ENCODE peak calls at places on chromosomes 6 and 20, in five cellular contexts. X is lower lobe of right lung, V is GM23248, T is heart right ventricle, U is uterus. R is an unnamed sample.

GRCh38 chr6:56775498-56776166 is 132.9 kb upstream of the DST start:
- DNase-seq in X (no peak), V (no peak), T (no peak), U (no peak), R (no peak)

GRCh38 chr20:4083103-4083864 is 67.9 kb upstream of the RNF24 start:
- DNase-seq in X (no peak), V (no peak), T (no peak), U (no peak), R (no peak)

GRCh38 chr6:7101290-7101689 is 6.5 kb upstream of the RREB1 start:
- DNase-seq in X (no peak), V (no peak), T (no peak), U (no peak), R (no peak)

GRCh38 chr6:29680904-29681303 is at the start of gene ZFP57:
- DNase-seq in X (no peak), V (no peak), T (no peak), U (no peak), R (no peak)

GRCh38 chr20:3931664-3932063 is 42.5 kb downstream of the PANK2 start:
- DNase-seq in X (no peak), V (peak; percentile 42), T (no peak), U (no peak), R (no peak)

GRCh38 chr20:53872081-53872541 is 198.3 kb downstream of the BCAS1 start:
- DNase-seq in X (no peak), V (peak; percentile 42), T (no peak), U (no peak), R (no peak)

GRCh38 chr6:134686071-134686470 is 263.8 kb downstream of the ALDH8A1 start:
- DNase-seq in X (no peak), V (peak; percentile 77), T (no peak), U (no peak), R (no peak)

GRCh38 chr6:156767603-156768467 is 9.3 kb upstream of the ARID1B start:
- DNase-seq in X (no peak), V (peak; percentile 58), T (no peak), U (no peak), R (no peak)

DNA sequence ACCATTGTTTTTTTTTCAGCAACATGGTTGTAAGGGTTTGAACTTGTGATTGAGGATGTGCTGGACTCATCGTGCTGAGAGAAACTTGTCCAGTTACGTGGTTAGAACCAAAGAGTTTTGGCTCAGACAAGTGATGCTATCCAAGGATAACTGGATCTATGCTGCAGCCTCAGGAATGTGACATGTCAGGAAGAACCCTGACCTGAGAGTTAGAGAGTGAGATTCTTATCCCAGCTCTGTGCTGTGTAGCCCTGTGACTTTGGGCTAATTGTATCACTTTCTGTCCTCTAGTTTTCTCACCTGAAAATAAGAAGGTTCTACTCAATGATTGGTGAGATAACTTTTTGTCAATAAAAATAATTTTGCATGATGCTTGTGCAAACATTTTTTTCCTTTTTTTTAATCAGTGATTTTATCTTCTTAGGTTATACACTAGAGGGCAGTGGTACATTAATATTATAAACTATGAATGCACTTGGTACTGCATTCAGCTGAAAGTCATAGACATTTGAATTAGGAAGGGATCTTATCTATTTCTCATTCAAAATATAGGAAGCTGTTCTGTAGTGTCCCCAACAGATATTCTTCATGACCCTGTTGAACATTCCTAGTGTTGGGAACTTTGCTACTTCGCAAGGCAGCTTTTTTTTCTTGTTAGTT is 141.1 kb downstream of the RNF144B start:
- DNase-seq in X (no peak), V (peak; percentile 63), T (no peak), U (no peak), R (no peak)
- H3K4me1 ChIP-seq in X (no peaks in the 10 kb centered on the region), V (no peaks in the 10 kb centered on the region), T (no peaks in the 10 kb centered on the region), U (no peaks in the 10 kb centered on the region), R (no peaks in the 10 kb centered on the region)

DNA sequence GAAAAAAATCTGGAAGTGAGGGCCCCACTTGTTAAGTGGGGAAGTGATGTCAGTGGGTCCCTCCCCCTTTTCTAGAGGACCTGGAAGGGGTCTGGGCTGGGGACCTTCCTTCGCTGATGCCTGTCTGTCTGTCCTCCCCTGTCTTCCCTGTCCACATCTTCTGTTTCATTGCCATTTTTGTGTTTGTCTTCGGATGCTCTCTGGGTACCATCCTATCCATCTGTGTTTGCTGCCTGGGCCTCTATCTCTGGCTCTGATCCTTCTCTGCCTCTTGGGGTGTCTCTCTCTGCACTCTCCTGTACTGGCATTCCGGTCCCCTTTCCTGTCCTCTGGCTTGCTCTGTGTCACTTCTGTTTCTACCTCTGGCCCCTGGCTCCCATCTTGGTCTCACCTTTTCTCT is 2.3 kb downstream of the TMEM151B start:
- DNase-seq in X (no peak), V (no peak), T (no peak), U (no peak), R (no peak)
- H3K4me3 ChIP-seq in X (no peak overlapping the region), V (no peak overlapping the region), T (no peak overlapping the region), U (no peak overlapping the region), R (no peak overlapping the region)

DNA sequence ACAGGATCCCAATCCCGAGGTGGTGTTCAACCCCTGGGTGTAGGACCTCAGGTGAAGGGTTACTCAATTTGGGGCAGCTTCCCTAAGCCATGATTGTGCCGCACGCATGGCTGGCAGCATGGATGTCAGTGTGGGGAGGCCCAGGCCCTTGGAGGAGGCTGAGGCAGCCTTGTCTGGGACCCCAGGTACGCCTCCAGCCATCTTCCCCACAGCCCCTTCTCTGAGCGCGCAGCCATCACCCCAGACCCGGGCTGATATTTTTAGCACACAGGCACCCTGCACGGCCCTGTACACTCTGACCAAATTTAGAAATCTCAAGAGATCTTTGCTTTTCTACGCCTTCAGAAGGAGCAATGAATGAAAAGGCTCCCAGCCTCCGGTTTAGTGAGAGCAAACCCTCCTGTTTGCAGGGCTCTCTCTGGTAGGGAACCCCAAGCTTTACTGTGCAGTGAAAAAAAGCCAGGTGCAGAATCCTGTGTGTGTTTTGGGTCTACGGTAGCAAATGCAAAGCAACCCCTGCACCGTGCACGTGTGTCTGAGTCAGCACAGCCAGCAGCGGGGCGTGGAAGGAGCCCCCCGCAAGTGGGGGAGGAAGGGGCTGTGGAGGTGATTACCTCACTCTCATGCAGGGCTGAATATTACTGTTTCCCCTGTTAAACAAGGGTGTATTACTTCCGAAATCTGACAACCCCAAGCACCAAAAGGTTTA is 44.3 kb downstream of the CTCFL start:
- DNase-seq in X (no peak), V (no peak), T (no peak), U (no peak), R (no peak)
- H3K4me1 ChIP-seq in X (peaks cover 5% of the 10 kb centered on the region), V (no peaks in the 10 kb centered on the region), T (peaks cover 24% of the 10 kb centered on the region), U (no peaks in the 10 kb centered on the region), R (no peaks in the 10 kb centered on the region)

DNA sequence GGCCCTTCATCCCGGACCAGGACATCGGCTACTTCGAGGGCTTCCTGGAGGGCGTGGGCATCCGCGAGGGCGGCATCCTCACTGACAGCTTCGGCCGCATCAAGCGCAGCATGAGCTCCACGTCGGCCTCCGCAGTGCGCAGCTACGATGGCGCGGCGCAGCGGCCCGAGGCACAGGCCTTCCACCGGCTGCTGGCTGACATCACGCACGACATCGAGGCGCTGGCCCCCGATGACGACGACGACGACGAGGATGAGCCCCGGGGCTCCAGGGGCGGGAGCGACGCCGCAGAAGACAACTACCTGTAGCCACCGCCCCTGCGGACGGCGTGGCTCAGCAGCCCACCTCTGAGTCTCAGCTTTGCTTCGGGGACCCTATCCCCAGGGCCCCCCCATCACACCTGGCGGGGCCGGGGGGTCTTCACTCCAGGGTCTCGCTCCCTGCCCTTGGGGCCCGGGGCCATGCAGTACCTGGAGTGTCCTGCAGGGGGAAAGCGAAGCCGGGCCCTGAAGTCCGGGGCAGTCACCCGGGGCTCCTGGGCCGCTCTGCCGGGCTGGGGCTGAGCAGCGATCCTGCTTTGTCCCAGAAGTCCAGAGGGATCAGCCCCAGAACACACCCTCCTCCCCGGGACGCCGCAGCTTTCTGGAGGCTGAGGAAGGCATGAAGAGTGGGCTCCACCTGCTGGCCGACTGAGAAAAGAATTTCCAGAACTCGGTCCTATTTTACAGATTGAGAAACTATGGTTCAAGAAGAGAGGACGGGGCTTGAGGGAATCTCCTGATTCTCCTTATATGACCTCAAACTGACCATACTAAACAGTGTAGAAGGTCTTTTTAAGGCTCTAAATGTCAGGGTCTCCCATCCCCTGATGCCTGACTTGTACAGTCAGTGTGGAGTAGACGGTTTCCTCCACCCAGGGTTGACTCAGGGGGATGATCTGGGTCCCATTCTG is 20.8 kb upstream of the HCK start:
- DNase-seq in X (peak; percentile 83), V (peak; percentile 88), T (peak; percentile 87), U (peak; percentile 64), R (peak; percentile 87)
- H3K4me3 ChIP-seq in X (peak overlapping the region; percentile 41), V (peak overlapping the region; percentile 29), T (peak overlapping the region; percentile 6), U (no peak overlapping the region), R (peak overlapping the region; percentile 1)